ENCODE peak calls at places on chromosome 20, in eight cellular contexts. One of them, this sample, is unnamed.

GRCh38 chr20:760751-761417 is 7.4 kb downstream of the SLC52A3 start:
- DNase-seq in astrocyte: no peak
- DNase-seq in PC-9: no peak
- DNase-seq in CD4-positive, alpha-beta memory T cell: no peak
- DNase-seq in gastrocnemius medialis: no peak
- DNase-seq in astrocyte of the spinal cord: no peak
- DNase-seq in left ventricle myocardium inferior: no peak
- DNase-seq in NT2/D1: peak
- DNase-seq in this sample: peak

GRCh38 chr20:36060676-36061075 is 92.3 kb downstream of the CNBD2 start:
- DNase-seq in astrocyte: no peak
- DNase-seq in PC-9: peak
- DNase-seq in astrocyte of the spinal cord: no peak
- DNase-seq in gastrocnemius medialis: no peak
- DNase-seq in NT2/D1: no peak
- DNase-seq in CD4-positive, alpha-beta memory T cell: no peak
- DNase-seq in left ventricle myocardium inferior: no peak
- DNase-seq in this sample: no peak

GRCh38 chr20:14820771-14821170 is 483.4 kb upstream of the FLRT3 start:
- DNase-seq in left ventricle myocardium inferior: no peak
- DNase-seq in gastrocnemius medialis: no peak
- DNase-seq in CD4-positive, alpha-beta memory T cell: no peak
- DNase-seq in astrocyte: no peak
- DNase-seq in NT2/D1: no peak
- DNase-seq in astrocyte of the spinal cord: no peak
- DNase-seq in PC-9: no peak
- DNase-seq in this sample: no peak

GRCh38 chr20:6685181-6685582 is 82.3 kb upstream of the BMP2 start:
- DNase-seq in gastrocnemius medialis: no peak
- DNase-seq in astrocyte: peak
- DNase-seq in PC-9: no peak
- DNase-seq in NT2/D1: no peak
- DNase-seq in CD4-positive, alpha-beta memory T cell: no peak
- DNase-seq in left ventricle myocardium inferior: no peak
- DNase-seq in astrocyte of the spinal cord: peak
- DNase-seq in this sample: no peak

GRCh38 chr20:46084805-46085792 is 4.7 kb downstream of the NCOA5 start:
- DNase-seq in gastrocnemius medialis: no peak
- DNase-seq in CD4-positive, alpha-beta memory T cell: no peak
- DNase-seq in astrocyte of the spinal cord: peak
- DNase-seq in NT2/D1: no peak
- DNase-seq in left ventricle myocardium inferior: no peak
- DNase-seq in PC-9: peak
- DNase-seq in astrocyte: peak
- DNase-seq in this sample: no peak

GRCh38 chr20:61668064-61668463 is 397.6 kb downstream of the TAF4 start:
- DNase-seq in astrocyte of the spinal cord: no peak
- DNase-seq in CD4-positive, alpha-beta memory T cell: no peak
- DNase-seq in astrocyte: no peak
- DNase-seq in gastrocnemius medialis: no peak
- DNase-seq in PC-9: no peak
- DNase-seq in NT2/D1: no peak
- DNase-seq in left ventricle myocardium inferior: no peak
- DNase-seq in this sample: peak

GRCh38 chr20:62513991-62514390 is 38.2 kb upstream of the GATA5 start:
- DNase-seq in CD4-positive, alpha-beta memory T cell: no peak
- DNase-seq in left ventricle myocardium inferior: no peak
- DNase-seq in PC-9: no peak
- DNase-seq in astrocyte: no peak
- DNase-seq in astrocyte of the spinal cord: no peak
- DNase-seq in NT2/D1: no peak
- DNase-seq in gastrocnemius medialis: no peak
- DNase-seq in this sample: no peak

GRCh38 chr20:11716945-11717248 is 200.8 kb upstream of the BTBD3 start:
- DNase-seq in astrocyte: no peak
- DNase-seq in CD4-positive, alpha-beta memory T cell: no peak
- DNase-seq in left ventricle myocardium inferior: no peak
- DNase-seq in gastrocnemius medialis: no peak
- DNase-seq in PC-9: no peak
- DNase-seq in astrocyte of the spinal cord: no peak
- DNase-seq in NT2/D1: no peak
- DNase-seq in this sample: no peak

GRCh38 chr20:3712279-3712873 is at the start of gene SIGLEC1:
- DNase-seq in PC-9: no peak
- DNase-seq in astrocyte: no peak
- DNase-seq in left ventricle myocardium inferior: peak
- DNase-seq in NT2/D1: no peak
- DNase-seq in gastrocnemius medialis: peak
- DNase-seq in astrocyte of the spinal cord: no peak
- DNase-seq in CD4-positive, alpha-beta memory T cell: no peak
- DNase-seq in this sample: no peak

GRCh38 chr20:23125625-23126191 is 39.6 kb upstream of the CD93 start:
- DNase-seq in PC-9: no peak
- DNase-seq in left ventricle myocardium inferior: peak
- DNase-seq in astrocyte of the spinal cord: peak
- DNase-seq in NT2/D1: no peak
- DNase-seq in CD4-positive, alpha-beta memory T cell: no peak
- DNase-seq in astrocyte: no peak
- DNase-seq in gastrocnemius medialis: peak
- DNase-seq in this sample: peak

GRCh38 chr20:62018437-62019143 is 47.1 kb downstream of the TAF4 start:
- DNase-seq in CD4-positive, alpha-beta memory T cell: no peak
- DNase-seq in PC-9: no peak
- DNase-seq in NT2/D1: no peak
- DNase-seq in gastrocnemius medialis: no peak
- DNase-seq in left ventricle myocardium inferior: no peak
- DNase-seq in astrocyte of the spinal cord: no peak
- DNase-seq in astrocyte: no peak
- DNase-seq in this sample: no peak

GRCh38 chr20:61300293-61300692 is 48.2 kb downstream of the CDH4 start:
- DNase-seq in gastrocnemius medialis: no peak
- DNase-seq in astrocyte of the spinal cord: no peak
- DNase-seq in left ventricle myocardium inferior: no peak
- DNase-seq in astrocyte: no peak
- DNase-seq in NT2/D1: no peak
- DNase-seq in CD4-positive, alpha-beta memory T cell: no peak
- DNase-seq in PC-9: no peak
- DNase-seq in this sample: no peak

GRCh38 chr20:16712541-16712947 is 17.3 kb upstream of the SNRPB2 start:
- DNase-seq in NT2/D1: no peak
- DNase-seq in left ventricle myocardium inferior: no peak
- DNase-seq in PC-9: no peak
- DNase-seq in astrocyte of the spinal cord: no peak
- DNase-seq in gastrocnemius medialis: no peak
- DNase-seq in CD4-positive, alpha-beta memory T cell: no peak
- DNase-seq in astrocyte: no peak
- DNase-seq in this sample: no peak

GRCh38 chr20:59159091-59159821 is 4.4 kb upstream of the ZNF831 start:
- DNase-seq in gastrocnemius medialis: no peak
- DNase-seq in astrocyte: no peak
- DNase-seq in CD4-positive, alpha-beta memory T cell: peak
- DNase-seq in left ventricle myocardium inferior: no peak
- DNase-seq in PC-9: no peak
- DNase-seq in NT2/D1: peak
- DNase-seq in astrocyte of the spinal cord: no peak
- DNase-seq in this sample: peak
- H3K4me3 ChIP-seq in gastrocnemius medialis: no peak
- H3K4me3 ChIP-seq in astrocyte: no peak
- H3K4me3 ChIP-seq in CD4-positive, alpha-beta memory T cell: peak
- H3K4me3 ChIP-seq in left ventricle myocardium inferior: no peak
- H3K4me3 ChIP-seq in PC-9: no peak
- H3K4me3 ChIP-seq in NT2/D1: no peak
- H3K4me3 ChIP-seq in astrocyte of the spinal cord: no peak
- H3K4me3 ChIP-seq in this sample: peak

GRCh38 chr20:59299961-59300340 is 460 bp upstream of the EDN3 start:
- DNase-seq in PC-9: no peak
- DNase-seq in gastrocnemius medialis: no peak
- DNase-seq in astrocyte of the spinal cord: no peak
- DNase-seq in astrocyte: no peak
- DNase-seq in left ventricle myocardium inferior: no peak
- DNase-seq in CD4-positive, alpha-beta memory T cell: no peak
- DNase-seq in NT2/D1: no peak
- DNase-seq in this sample: no peak
- H3K4me3 ChIP-seq in PC-9: no peak
- H3K4me3 ChIP-seq in gastrocnemius medialis: no peak
- H3K4me3 ChIP-seq in astrocyte of the spinal cord: no peak
- H3K4me3 ChIP-seq in astrocyte: no peak
- H3K4me3 ChIP-seq in left ventricle myocardium inferior: peak
- H3K4me3 ChIP-seq in CD4-positive, alpha-beta memory T cell: no peak
- H3K4me3 ChIP-seq in NT2/D1: peak
- H3K4me3 ChIP-seq in this sample: no peak

GRCh38 chr20:50320005-50320909 is 129.6 kb downstream of the CEBPB start:
- DNase-seq in CD4-positive, alpha-beta memory T cell: no peak
- DNase-seq in gastrocnemius medialis: no peak
- DNase-seq in astrocyte of the spinal cord: no peak
- DNase-seq in NT2/D1: no peak
- DNase-seq in PC-9: peak
- DNase-seq in left ventricle myocardium inferior: no peak
- DNase-seq in astrocyte: no peak
- DNase-seq in this sample: no peak
- H3K4me3 ChIP-seq in CD4-positive, alpha-beta memory T cell: no peak
- H3K4me3 ChIP-seq in gastrocnemius medialis: no peak
- H3K4me3 ChIP-seq in astrocyte of the spinal cord: peak
- H3K4me3 ChIP-seq in NT2/D1: peak
- H3K4me3 ChIP-seq in PC-9: peak
- H3K4me3 ChIP-seq in left ventricle myocardium inferior: no peak
- H3K4me3 ChIP-seq in astrocyte: peak
- H3K4me3 ChIP-seq in this sample: no peak

DNA sequence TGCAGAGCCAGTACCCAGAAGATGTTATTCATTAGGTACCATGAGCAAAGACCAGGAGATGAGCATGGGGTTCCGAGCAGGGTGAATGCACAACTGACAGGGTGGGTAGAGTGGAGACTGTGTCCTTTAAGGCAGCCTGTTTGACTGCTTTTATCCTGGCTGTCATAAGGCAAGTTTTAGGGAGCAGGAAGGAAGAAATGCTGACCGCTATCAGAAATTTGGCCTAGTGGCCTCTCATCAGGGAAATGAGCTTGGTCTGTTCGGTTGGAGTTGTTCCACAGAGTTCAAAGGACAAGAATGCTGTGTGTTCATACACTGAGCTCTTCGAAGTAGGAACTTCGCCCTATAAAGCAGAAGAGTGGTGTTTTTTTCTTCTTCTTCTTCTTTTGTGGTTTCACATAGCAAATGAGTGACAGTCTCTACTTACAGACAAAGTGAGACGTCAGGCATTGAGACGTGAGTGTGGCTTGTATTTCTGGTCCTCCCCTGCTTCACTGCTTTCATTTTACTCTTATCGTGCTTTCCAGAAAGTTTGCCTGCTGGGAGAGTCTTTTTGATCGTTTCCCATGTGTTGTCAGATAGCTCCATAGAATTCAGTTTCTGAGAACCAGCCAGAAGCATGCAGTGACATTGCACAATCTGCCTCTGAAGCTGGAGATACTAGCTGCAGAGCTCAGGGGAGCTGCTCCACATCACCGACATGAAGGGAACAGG is at the start of gene CASS4:
- DNase-seq in astrocyte of the spinal cord: peak
- DNase-seq in astrocyte: peak
- DNase-seq in NT2/D1: no peak
- DNase-seq in PC-9: no peak
- DNase-seq in CD4-positive, alpha-beta memory T cell: peak
- DNase-seq in left ventricle myocardium inferior: no peak
- DNase-seq in gastrocnemius medialis: no peak
- DNase-seq in this sample: peak
- H3K4me3 ChIP-seq in astrocyte of the spinal cord: peak
- H3K4me3 ChIP-seq in astrocyte: peak
- H3K4me3 ChIP-seq in NT2/D1: no peak
- H3K4me3 ChIP-seq in PC-9: no peak
- H3K4me3 ChIP-seq in CD4-positive, alpha-beta memory T cell: peak
- H3K4me3 ChIP-seq in left ventricle myocardium inferior: peak
- H3K4me3 ChIP-seq in gastrocnemius medialis: no peak
- H3K4me3 ChIP-seq in this sample: peak

GRCh38 chr20:56395166-56395565 is 2.7 kb downstream of the CSTF1 start:
- DNase-seq in CD4-positive, alpha-beta memory T cell: no peak
- DNase-seq in PC-9: no peak
- DNase-seq in astrocyte: no peak
- DNase-seq in astrocyte of the spinal cord: no peak
- DNase-seq in NT2/D1: no peak
- DNase-seq in left ventricle myocardium inferior: no peak
- DNase-seq in gastrocnemius medialis: no peak
- DNase-seq in this sample: no peak

GRCh38 chr20:56403465-56403864 is 8.6 kb upstream of the CASS4 start:
- DNase-seq in PC-9: no peak
- DNase-seq in left ventricle myocardium inferior: no peak
- DNase-seq in astrocyte: no peak
- DNase-seq in NT2/D1: no peak
- DNase-seq in gastrocnemius medialis: no peak
- DNase-seq in CD4-positive, alpha-beta memory T cell: peak
- DNase-seq in astrocyte of the spinal cord: no peak
- DNase-seq in this sample: no peak

GRCh38 chr20:56400001-56400640 is 7.7 kb downstream of the CSTF1 start:
- DNase-seq in gastrocnemius medialis: no peak
- DNase-seq in PC-9: no peak
- DNase-seq in astrocyte: peak
- DNase-seq in CD4-positive, alpha-beta memory T cell: peak
- DNase-seq in astrocyte of the spinal cord: peak
- DNase-seq in left ventricle myocardium inferior: no peak
- DNase-seq in NT2/D1: peak
- DNase-seq in this sample: peak
- H3K4me3 ChIP-seq in gastrocnemius medialis: no peak
- H3K4me3 ChIP-seq in PC-9: no peak
- H3K4me3 ChIP-seq in astrocyte: no peak
- H3K4me3 ChIP-seq in CD4-positive, alpha-beta memory T cell: no peak
- H3K4me3 ChIP-seq in astrocyte of the spinal cord: no peak
- H3K4me3 ChIP-seq in left ventricle myocardium inferior: no peak
- H3K4me3 ChIP-seq in NT2/D1: no peak
- H3K4me3 ChIP-seq in this sample: no peak